ENCODE peak calls at places on chromosomes 4 and X, in six cellular contexts. O is stomach, K is GM12878, M is keratinocyte, B is upper lobe of right lung, A is suprapubic skin. S is an unnamed sample.

GRCh38 chrX:18149454-18149853 is 71.2 kb downstream of the BEND2 start:
- DNase-seq in M (no peak), A (no peak), B (no peak), O (no peak), K (no peak), S (no peak)

GRCh38 chrX:38400401-38400910 is 48.1 kb downstream of the OTC start:
- DNase-seq in A (no peak), K (no peak), B (no peak), O (no peak), M (no peak), S (no peak)

GRCh38 chr4:25486171-25486570 is 109.1 kb downstream of the ANAPC4 start:
- DNase-seq in M (no peak), B (no peak), K (no peak), A (no peak), O (no peak), S (no peak)

GRCh38 chrX:118861338-118861737 is 37.7 kb downstream of the ZCCHC12 start:
- DNase-seq in K (no peak), M (no peak), B (no peak), O (no peak), A (no peak), S (no peak)

GRCh38 chr4:59002148-59002547 is 1892.0 kb upstream of the IGFBP7 start:
- DNase-seq in M (no peak), A (no peak), B (no peak), O (no peak), K (no peak), S (no peak)

GRCh38 chr4:107721436-107722090 is 1.5 kb upstream of the PAPSS1 start:
- DNase-seq in O (no peak), K (no peak), M (no peak), A (no peak), B (peak; percentile 67), S (peak; percentile 41)

GRCh38 chr4:157983300-157983699 is 189.5 kb downstream of the GASK1B start:
- DNase-seq in K (no peak), A (no peak), O (no peak), M (no peak), B (no peak), S (no peak)

GRCh38 chrX:145729635-145730034 is 88.0 kb upstream of the SLITRK2 start:
- DNase-seq in O (no peak), B (no peak), A (no peak), K (no peak), M (no peak), S (no peak)

GRCh38 chr4:183074288-183074990 is 24.6 kb upstream of the WWC2 start:
- DNase-seq in A (no peak), M (no peak), O (no peak), B (no peak), K (no peak), S (no peak)

GRCh38 chrX:110287605-110288004 is 30.3 kb downstream of the AMMECR1 start:
- DNase-seq in A (no peak), B (no peak), O (no peak), M (no peak), K (no peak), S (no peak)

GRCh38 chr4:176875441-176875930 is 82.8 kb upstream of the VEGFC start:
- DNase-seq in A (no peak), M (no peak), K (no peak), B (no peak), O (no peak), S (no peak)

GRCh38 chrX:120727911-120728310 is 98.1 kb upstream of the C1GALT1C1 start:
- DNase-seq in M (no peak), K (no peak), B (no peak), A (no peak), O (no peak), S (no peak)

DNA sequence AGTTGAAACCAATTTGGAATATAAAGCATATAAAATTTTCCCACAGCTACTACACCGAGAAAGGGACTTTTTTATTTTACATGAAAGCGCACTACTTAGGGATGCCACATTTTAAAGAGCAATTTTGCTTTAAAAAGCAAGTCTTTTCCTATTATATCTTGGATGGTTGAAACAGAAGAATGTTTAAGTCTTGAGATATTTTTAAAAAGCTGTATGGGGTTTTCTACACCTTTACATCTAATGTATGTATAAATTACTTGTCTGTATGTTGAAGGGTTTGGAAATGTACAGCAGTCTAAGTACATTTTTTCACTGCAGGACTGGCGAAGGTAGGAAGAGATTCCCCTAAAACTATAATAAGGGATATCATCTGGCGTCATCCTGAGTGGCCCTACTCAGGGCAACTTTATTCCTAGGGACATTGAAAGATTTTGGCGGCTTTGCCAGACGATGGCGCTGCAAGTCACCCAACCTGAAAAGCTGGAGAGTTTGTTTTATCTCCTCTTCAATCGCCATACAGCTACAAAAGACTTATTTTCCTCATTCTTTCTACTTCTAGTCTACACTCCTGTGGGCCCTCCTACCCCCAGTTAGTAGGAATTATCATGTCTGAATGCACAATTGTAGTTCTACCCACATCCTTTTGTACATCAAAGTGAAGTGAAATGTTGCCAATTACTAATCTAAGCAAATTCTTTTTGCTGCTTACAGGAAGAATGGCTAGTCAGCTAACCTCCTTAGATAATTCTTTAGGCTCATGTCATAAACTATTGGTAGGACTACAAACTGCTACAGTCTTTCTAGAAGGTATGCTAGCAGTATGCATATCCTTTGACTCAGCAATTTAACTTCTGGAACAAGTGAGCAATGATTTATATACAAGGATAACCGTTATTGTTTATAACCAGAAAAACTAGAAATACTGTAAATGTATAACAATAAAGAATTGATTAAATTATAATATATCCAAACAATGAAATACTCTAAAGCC is 781 bp upstream of the NEK1 start:
- DNase-seq in A (no peak), M (no peak), O (peak; percentile 71), B (peak; percentile 80), K (no peak), S (peak; percentile 91)
- H3K27ac ChIP-seq in A (peak overlapping the region; percentile 97), M (peak overlapping the region; percentile 66), O (peak overlapping the region; percentile 99), B (peak overlapping the region; percentile 96), K (peak overlapping the region; percentile 30), S (peak overlapping the region; percentile 91)

DNA sequence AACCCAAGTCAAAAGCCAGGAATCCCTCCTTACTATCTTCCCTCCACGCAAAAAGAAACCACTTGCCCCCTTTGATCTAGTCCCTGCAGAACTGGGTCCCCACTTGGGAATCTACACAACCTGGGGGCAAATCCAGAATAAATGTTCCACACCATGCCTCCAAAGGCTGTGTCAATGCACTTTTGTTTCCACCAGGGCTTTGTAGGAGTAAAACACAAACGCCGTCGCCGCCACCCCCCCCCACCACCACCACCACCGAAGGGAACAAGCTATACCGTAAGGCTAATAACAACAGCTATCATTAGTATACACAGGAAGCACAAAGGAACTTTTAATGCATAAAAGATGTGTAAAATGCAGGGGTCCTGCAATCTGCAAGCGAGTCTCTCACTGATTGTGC is 13.3 kb downstream of the BCOR start:
- DNase-seq in K (no peak), O (no peak), B (no peak), A (no peak), M (no peak), S (no peak)
- H3K4me3 ChIP-seq in K (peak overlapping the region; percentile 30), O (no peak overlapping the region), B (no peak overlapping the region), A (peak overlapping the region; percentile 51), M (no peak overlapping the region), S (no peak overlapping the region)

GRCh38 chrX:71950066-71950465 is 39.4 kb downstream of the NHSL2 start:
- DNase-seq in O (no peak), M (no peak), A (no peak), K (no peak), B (no peak), S (no peak)
- H3K4me1 ChIP-seq in O (no peaks in the 10 kb centered on the region), M (no peaks in the 10 kb centered on the region), A (no peaks in the 10 kb centered on the region), K (no peaks in the 10 kb centered on the region), B (no peaks in the 10 kb centered on the region), S (no peaks in the 10 kb centered on the region)

GRCh38 chrX:123924181-123924580 is 37.3 kb upstream of the STAG2 start:
- DNase-seq in K (no peak), M (no peak), B (no peak), A (no peak), O (no peak), S (no peak)
- H3K27ac ChIP-seq in K (no peak overlapping the region), M (no peak overlapping the region), B (no peak overlapping the region), A (no peak overlapping the region), O (no peak overlapping the region), S (no peak overlapping the region)

GRCh38 chr4:174217273-174218126 is 66.0 kb downstream of the FBXO8 start:
- DNase-seq in K (no peak), O (no peak), M (no peak), A (no peak), B (no peak), S (no peak)
- H3K4me3 ChIP-seq in K (no peak overlapping the region), O (peak overlapping the region; percentile 32), M (peak overlapping the region; percentile 27), A (peak overlapping the region; percentile 17), B (peak overlapping the region; percentile 30), S (no peak overlapping the region)

GRCh38 chr4:2803624-2804448 is 11.0 kb downstream of the SH3BP2 start:
- DNase-seq in B (peak; percentile 77), M (peak; percentile 50), A (peak; percentile 79), K (no peak), O (no peak), S (no peak)
- H3K4me1 ChIP-seq in B (peaks cover 89% of the 10 kb centered on the region), M (peaks cover 39% of the 10 kb centered on the region), A (peaks cover 95% of the 10 kb centered on the region), K (peaks cover 56% of the 10 kb centered on the region), O (peaks cover 69% of the 10 kb centered on the region), S (peaks cover 58% of the 10 kb centered on the region)

DNA sequence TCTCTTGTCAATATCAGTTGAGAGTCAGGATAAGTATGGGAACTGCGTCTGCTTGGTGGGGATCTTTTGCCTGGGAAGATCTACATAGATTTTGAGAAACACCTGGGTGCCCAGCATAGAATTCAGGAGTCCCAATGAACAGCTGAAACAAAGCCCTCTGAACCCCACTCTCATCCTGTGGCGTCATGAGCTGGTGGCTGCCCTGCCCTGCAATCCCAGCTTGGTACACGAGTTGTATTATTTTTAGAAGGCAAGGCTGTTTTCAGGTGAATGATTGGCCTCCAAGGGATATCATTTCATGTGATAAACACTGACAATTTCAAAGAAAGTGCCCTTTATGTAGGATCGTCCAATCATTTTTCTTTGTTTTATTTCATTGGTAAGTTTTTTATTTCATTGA is 60.8 kb downstream of the HCCS start:
- DNase-seq in O (no peak), B (no peak), A (no peak), M (no peak), K (no peak), S (no peak)
- H3K27ac ChIP-seq in O (no peak overlapping the region), B (no peak overlapping the region), A (no peak overlapping the region), M (no peak overlapping the region), K (no peak overlapping the region), S (no peak overlapping the region)

DNA sequence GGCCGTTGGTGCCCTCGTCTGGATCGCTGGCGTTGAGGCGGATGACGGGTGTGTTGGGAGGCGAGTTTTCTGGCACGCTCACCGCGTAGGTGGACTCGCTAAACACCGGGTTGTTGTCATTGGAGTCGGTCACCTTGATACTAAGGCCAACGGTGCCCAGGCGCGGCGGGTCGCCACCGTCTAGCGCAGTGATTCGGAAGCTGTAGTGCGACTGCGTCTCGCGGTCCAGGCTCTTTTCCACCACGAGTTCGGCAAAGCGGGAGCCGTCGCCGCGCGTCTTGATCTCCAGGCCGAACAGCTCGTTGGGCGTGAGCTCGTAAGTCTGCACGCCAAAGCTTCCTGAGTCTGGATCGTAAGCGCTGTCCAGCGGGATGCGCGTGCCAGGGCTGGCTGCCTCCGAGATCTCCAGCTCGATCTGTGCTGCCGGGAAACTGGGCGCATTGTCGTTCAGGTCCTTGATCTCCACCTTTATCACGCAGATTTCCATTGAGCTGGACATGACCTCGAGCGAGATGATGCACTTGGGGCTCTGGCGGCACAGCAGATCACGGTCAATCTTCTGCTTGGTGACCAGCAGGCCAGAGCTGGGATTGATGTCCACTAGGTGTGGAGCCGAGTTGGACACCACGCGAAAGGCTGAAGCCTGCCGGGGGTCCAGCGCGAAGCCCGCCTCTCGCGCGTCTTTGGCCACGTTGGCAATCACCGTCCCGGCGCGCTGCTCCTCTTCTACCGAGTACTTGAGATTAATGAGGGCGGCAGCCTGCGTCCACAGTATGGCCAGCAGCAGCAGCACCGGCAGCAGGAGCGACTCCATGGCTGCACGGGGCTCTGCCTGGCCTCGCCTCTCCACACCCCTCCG is 2.1 kb downstream of the PCDH19 start:
- DNase-seq in M (no peak), O (no peak), K (no peak), A (no peak), B (no peak), S (no peak)
- H3K4me3 ChIP-seq in M (no peak overlapping the region), O (peak overlapping the region; percentile 32), K (no peak overlapping the region), A (peak overlapping the region; percentile 47), B (no peak overlapping the region), S (no peak overlapping the region)

S was measured in colonic mucosa.